ENCODE peak calls at places on chromosomes 2 and 18, in ten cellular contexts. X is heart left ventricle, L is left lung, C is right lobe of liver, F is mammary epithelial cell, E is uterus, O is hepatocyte, M is body of pancreas, K is aorta, Q is tibial nerve. R is an unnamed sample.

GRCh38 chr2:101697794-101698418 is 399 bp downstream of the MAP4K4 start:
- DNase-seq in X (no peak), L (peak; percentile 87), C (no peak), F (no peak), E (no peak), O (peak; percentile 59), M (peak; percentile 22), K (no peak), Q (no peak), R (no peak)

GRCh38 chr2:45904931-45905642 is 253.6 kb downstream of the PRKCE start:
- DNase-seq in X (no peak), L (no peak), C (no peak), F (no peak), E (no peak), O (no peak), M (no peak), K (no peak), Q (no peak), R (no peak)

GRCh38 chr2:42784204-42784880 is 8.0 kb downstream of the HAAO start:
- DNase-seq in X (no peak), L (no peak), C (peak; percentile 79), F (no peak), E (no peak), O (no peak), M (peak; percentile 39), K (peak; percentile 24), Q (no peak), R (no peak)

GRCh38 chr2:232927793-232928563 is 57.9 kb downstream of the SNORC start:
- DNase-seq in X (no peak), L (no peak), C (no peak), F (no peak), E (no peak), O (peak; percentile 54), M (peak; percentile 13), K (no peak), Q (no peak), R (no peak)

GRCh38 chr2:647691-648231 is 29.4 kb downstream of the TMEM18 start:
- DNase-seq in X (no peak), L (no peak), C (no peak), F (no peak), E (no peak), O (no peak), M (no peak), K (no peak), Q (no peak), R (no peak)

GRCh38 chr2:144668493-144669110 is 148.7 kb upstream of the ZEB2 start:
- DNase-seq in X (no peak), L (no peak), C (no peak), F (no peak), E (no peak), O (no peak), M (no peak), K (no peak), Q (no peak), R (no peak)

GRCh38 chr2:27133195-27133875 is 1.1 kb downstream of the PREB start:
- DNase-seq in X (no peak), L (no peak), C (peak; percentile 72), F (no peak), E (no peak), O (no peak), M (no peak), K (no peak), Q (no peak), R (no peak)

GRCh38 chr18:26477828-26478466 is 70.4 kb downstream of the KCTD1 start:
- DNase-seq in X (no peak), L (no peak), C (no peak), F (peak; percentile 56), E (no peak), O (no peak), M (no peak), K (no peak), Q (no peak), R (no peak)

GRCh38 chr2:2940702-2941655 is 436.6 kb downstream of the EIPR1 start:
- DNase-seq in X (no peak), L (no peak), C (no peak), F (no peak), E (no peak), O (no peak), M (no peak), K (no peak), Q (no peak), R (no peak)

GRCh38 chr18:63570721-63571120 is 16.4 kb upstream of the SERPINB13 start:
- DNase-seq in X (no peak), L (no peak), C (no peak), F (no peak), E (no peak), O (no peak), M (no peak), K (no peak), Q (no peak), R (no peak)

GRCh38 chr18:32277492-32277988 is 87.7 kb downstream of the MEP1B start:
- DNase-seq in X (no peak), L (no peak), C (no peak), F (no peak), E (no peak), O (no peak), M (no peak), K (no peak), Q (no peak), R (no peak)

GRCh38 chr18:32276256-32276655 is 86.4 kb downstream of the MEP1B start:
- DNase-seq in X (no peak), L (no peak), C (no peak), F (no peak), E (no peak), O (no peak), M (no peak), K (no peak), Q (no peak), R (no peak)

GRCh38 chr18:32276896-32277295 is 87.1 kb downstream of the MEP1B start:
- DNase-seq in X (no peak), L (no peak), C (no peak), F (no peak), E (no peak), O (no peak), M (no peak), K (no peak), Q (no peak), R (no peak)

GRCh38 chr18:32280188-32280783 is 90.4 kb downstream of the MEP1B start:
- DNase-seq in X (no peak), L (no peak), C (no peak), F (no peak), E (no peak), O (no peak), M (peak; percentile 31), K (no peak), Q (no peak), R (no peak)

GRCh38 chr18:32278148-32278799 is 88.4 kb downstream of the MEP1B start:
- DNase-seq in X (no peak), L (no peak), C (no peak), F (no peak), E (no peak), O (no peak), M (no peak), K (no peak), Q (no peak), R (no peak)
- H3K27ac ChIP-seq in X (no peak overlapping the region), L (no peak overlapping the region), C (no peak overlapping the region), F (no peak overlapping the region), E (no peak overlapping the region), O (peak overlapping the region; percentile 39), M (no peak overlapping the region), K (peak overlapping the region; percentile 99), Q (peak overlapping the region; percentile 58), R (no peak overlapping the region)

GRCh38 chr2:73134471-73134870 is 21.7 kb upstream of the RAB11FIP5 start:
- DNase-seq in X (no peak), L (no peak), C (no peak), F (no peak), E (no peak), O (no peak), M (no peak), K (no peak), Q (no peak), R (no peak)

GRCh38 chr2:73130790-73131189 is 18.0 kb upstream of the RAB11FIP5 start:
- DNase-seq in X (no peak), L (no peak), C (no peak), F (no peak), E (no peak), O (no peak), M (no peak), K (no peak), Q (no peak), R (no peak)

GRCh38 chr2:73133566-73134227 is 20.9 kb upstream of the RAB11FIP5 start:
- DNase-seq in X (no peak), L (no peak), C (no peak), F (no peak), E (no peak), O (no peak), M (no peak), K (no peak), Q (no peak), R (no peak)

GRCh38 chr2:73131807-73132206 is 19.1 kb upstream of the RAB11FIP5 start:
- DNase-seq in X (no peak), L (no peak), C (no peak), F (no peak), E (no peak), O (no peak), M (no peak), K (no peak), Q (no peak), R (no peak)

GRCh38 chr2:73135236-73135635 is 22.5 kb upstream of the RAB11FIP5 start:
- DNase-seq in X (no peak), L (no peak), C (no peak), F (no peak), E (no peak), O (no peak), M (no peak), K (no peak), Q (no peak), R (no peak)
- H3K27me3 ChIP-seq in X (no peaks in the 10 kb centered on the region), L (no peaks in the 10 kb centered on the region), C (no peaks in the 10 kb centered on the region), F (no peaks in the 10 kb centered on the region), E (no peaks in the 10 kb centered on the region), O (no peaks in the 10 kb centered on the region), M (no peaks in the 10 kb centered on the region), K (no peaks in the 10 kb centered on the region), Q (no peaks in the 10 kb centered on the region), R (no peaks in the 10 kb centered on the region)

DNA sequence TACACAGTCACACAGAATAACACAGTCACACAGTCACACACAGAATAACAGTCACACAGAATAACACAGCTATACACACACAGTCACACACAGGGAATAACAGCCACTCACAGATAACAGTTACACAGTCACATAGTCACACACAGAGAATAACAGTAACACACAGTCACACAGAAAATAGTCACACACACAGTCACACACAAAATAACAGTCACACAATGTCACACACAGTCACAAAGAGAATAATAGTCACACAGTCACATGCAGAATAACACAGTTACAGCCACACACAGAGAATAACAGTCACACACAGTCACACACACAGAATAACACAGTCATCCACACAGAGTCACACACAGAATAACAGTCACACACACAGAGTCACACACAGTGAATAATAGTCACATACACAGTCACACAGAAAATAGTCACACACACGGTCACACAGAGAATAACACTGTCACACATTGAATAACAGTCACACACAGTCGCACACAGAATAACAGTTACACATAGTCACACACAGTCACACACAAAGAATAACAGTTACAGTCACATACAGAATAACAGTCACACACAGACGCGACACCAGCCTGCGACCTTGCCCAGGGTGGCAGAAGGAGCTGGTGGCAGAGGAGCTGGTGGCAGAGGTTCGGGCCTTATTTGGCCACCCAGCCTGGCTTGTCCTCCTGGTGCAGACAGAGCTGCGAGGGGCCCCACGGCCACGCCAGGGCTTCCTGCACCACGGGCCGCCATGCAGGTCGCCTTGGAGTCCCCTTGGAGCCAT is 51.3 kb downstream of the RAMP1 start:
- DNase-seq in X (no peak), L (no peak), C (no peak), F (no peak), E (no peak), O (no peak), M (no peak), K (no peak), Q (no peak), R (no peak)
- H3K27ac ChIP-seq in X (no peak overlapping the region), L (no peak overlapping the region), C (no peak overlapping the region), F (no peak overlapping the region), E (peak overlapping the region; percentile 55), O (no peak overlapping the region), M (no peak overlapping the region), K (no peak overlapping the region), Q (no peak overlapping the region), R (no peak overlapping the region)

GRCh38 chr2:15942711-15943345 is 2.5 kb downstream of the MYCN start:
- DNase-seq in X (no peak), L (no peak), C (no peak), F (no peak), E (no peak), O (no peak), M (no peak), K (no peak), Q (no peak), R (no peak)
- H3K27me3 ChIP-seq in X (peaks cover 52% of the 10 kb centered on the region), L (peaks cover 68% of the 10 kb centered on the region), C (peaks cover 5% of the 10 kb centered on the region), F (peaks cover 29% of the 10 kb centered on the region), E (peaks cover 7% of the 10 kb centered on the region), O (no peaks in the 10 kb centered on the region), M (no peaks in the 10 kb centered on the region), K (no peaks in the 10 kb centered on the region), Q (no peaks in the 10 kb centered on the region), R (peaks cover 61% of the 10 kb centered on the region)